ENCODE peak calls at places on chromosomes 12 and 14, in seven cellular contexts. V is activated naive CD4-positive, alpha-beta T cell; G is NCI-H146; O is stimulated activated CD8-positive, alpha-beta memory T cell treated with anti-CD3 and anti-CD28 coated beads, Interleukin-7, amount 100 ng/mL, for 1 hour; E is stimulated activated naive B cell treated with anti-CD40 and anti-IgM and Interleukin-4, amounts not matched to agents 10 μg/mL and 1 μg/mL and 100 μg/mL, for 72 hours; U is NCI-H1417; L is lower leg skin. J is an unnamed sample.

GRCh38 chr12:111270773-111271172 is 98.1 kb downstream of the PHETA1 start:
- DNase-seq in V (no peak), G (no peak), O (no peak), E (no peak), U (no peak), L (no peak), J (no peak)

GRCh38 chr12:51351913-51352532 is 5.5 kb upstream of the CELA1 start:
- DNase-seq in V (no peak), G (peak), O (no peak), E (no peak), U (peak), L (no peak), J (peak)

GRCh38 chr14:86912689-86913088 is 1080.3 kb downstream of the GALC start:
- DNase-seq in V (no peak), G (no peak), O (no peak), E (no peak), U (no peak), L (no peak), J (no peak)

GRCh38 chr12:148676-149416 is 65.1 kb downstream of the SLC6A12 start:
- DNase-seq in V (no peak), G (no peak), O (no peak), E (no peak), U (no peak), L (no peak), J (no peak)

GRCh38 chr12:96238336-96239031 is 44.3 kb downstream of the ELK3 start:
- DNase-seq in V (no peak), G (no peak), O (no peak), E (no peak), U (no peak), L (peak), J (no peak)

GRCh38 chr12:107109726-107110518 is 16.6 kb upstream of the CRY1 start:
- DNase-seq in V (no peak), G (no peak), O (no peak), E (no peak), U (no peak), L (no peak), J (no peak)

GRCh38 chr12:57171668-57172067 is 24.2 kb upstream of the LRP1-AS start:
- DNase-seq in V (no peak), G (no peak), O (no peak), E (no peak), U (no peak), L (no peak), J (no peak)

GRCh38 chr12:119681953-119682352 is 14.0 kb downstream of the PRKAB1 start:
- DNase-seq in V (no peak), G (no peak), O (no peak), E (peak), U (no peak), L (no peak), J (no peak)

GRCh38 chr12:76223869-76224268 is 124.3 kb downstream of the BBS10 start:
- DNase-seq in V (no peak), G (no peak), O (no peak), E (no peak), U (no peak), L (no peak), J (no peak)

GRCh38 chr14:100124551-100125088 is 34.8 kb downstream of the DEGS2 start:
- DNase-seq in V (no peak), G (peak), O (no peak), E (no peak), U (peak), L (no peak), J (no peak)

GRCh38 chr12:56261503-56262230 is 3.5 kb upstream of the ANKRD52 start:
- DNase-seq in V (no peak), G (no peak), O (no peak), E (no peak), U (no peak), L (no peak), J (peak)

GRCh38 chr14:36604757-36605505 is 22.5 kb upstream of the NKX2-8 start:
- DNase-seq in V (no peak), G (peak), O (no peak), E (no peak), U (peak), L (no peak), J (peak)

GRCh38 chr12:101777476-101777875 is 38.2 kb upstream of the SYCP3 start:
- DNase-seq in V (no peak), G (no peak), O (no peak), E (no peak), U (no peak), L (no peak), J (no peak)

GRCh38 chr12:123106640-123107359 is 44.1 kb downstream of the PITPNM2 start:
- DNase-seq in V (peak), G (peak), O (peak), E (peak), U (no peak), L (no peak), J (no peak)

GRCh38 chr12:19085090-19085489 is 44.4 kb upstream of the PLEKHA5 start:
- DNase-seq in V (no peak), G (no peak), O (no peak), E (no peak), U (no peak), L (no peak), J (no peak)

GRCh38 chr12:18375131-18375530 is 113.8 kb downstream of the PIK3C2G start:
- DNase-seq in V (no peak), G (no peak), O (no peak), E (no peak), U (no peak), L (no peak), J (no peak)

GRCh38 chr14:96727490-96727889 is 69.7 kb upstream of the VRK1 start:
- DNase-seq in V (no peak), G (no peak), O (no peak), E (no peak), U (no peak), L (no peak), J (no peak)

GRCh38 chr14:96126339-96126770 is 78.3 kb upstream of the BDKRB2 start:
- DNase-seq in V (no peak), G (no peak), O (no peak), E (peak), U (no peak), L (no peak), J (no peak)

GRCh38 chr14:52789118-52789517 is 2.3 kb downstream of the GNPNAT1 start:
- DNase-seq in V (no peak), G (no peak), O (no peak), E (no peak), U (no peak), L (no peak), J (no peak)

GRCh38 chr14:105042813-105043212 is 21.9 kb upstream of the CDCA4 start:
- DNase-seq in V (no peak), G (peak), O (no peak), E (no peak), U (no peak), L (no peak), J (no peak)

GRCh38 chr14:95462491-95462890 is 54.0 kb downstream of the SYNE3 start:
- DNase-seq in V (no peak), G (no peak), O (no peak), E (no peak), U (no peak), L (no peak), J (no peak)

GRCh38 chr14:52060080-52060479 is 8.8 kb downstream of the NID2 start:
- DNase-seq in V (no peak), G (no peak), O (no peak), E (no peak), U (no peak), L (no peak), J (no peak)

GRCh38 chr12:8011331-8011730 is 21.2 kb upstream of the FOXJ2 start:
- DNase-seq in V (no peak), G (no peak), O (no peak), E (no peak), U (no peak), L (no peak), J (peak)

GRCh38 chr12:75908961-75909699 is 122.4 kb downstream of the PHLDA1 start:
- DNase-seq in V (no peak), G (peak), O (no peak), E (no peak), U (peak), L (peak), J (peak)

GRCh38 chr12:42716521-42716920 is 127.0 kb upstream of the PRICKLE1 start:
- DNase-seq in V (no peak), G (no peak), O (no peak), E (no peak), U (no peak), L (no peak), J (peak)

GRCh38 chr14:61479746-61480502 is 158.5 kb downstream of the PRKCH start:
- DNase-seq in V (no peak), G (peak), O (no peak), E (no peak), U (no peak), L (no peak), J (no peak)

GRCh38 chr12:111753144-111753881 is 13.4 kb upstream of the ALDH2 start:
- DNase-seq in V (no peak), G (peak), O (no peak), E (no peak), U (peak), L (peak), J (no peak)

GRCh38 chr14:105249175-105250007 is 1.1 kb downstream of the BTBD6 start:
- DNase-seq in V (no peak), G (peak), O (no peak), E (no peak), U (no peak), L (no peak), J (peak)

GRCh38 chr12:121610239-121611149 is 15.8 kb upstream of the ORAI1 start:
- DNase-seq in V (no peak), G (no peak), O (no peak), E (no peak), U (no peak), L (no peak), J (no peak)

GRCh38 chr14:94157195-94157594 is 16.9 kb upstream of the PPP4R4 start:
- DNase-seq in V (no peak), G (no peak), O (no peak), E (no peak), U (peak), L (no peak), J (no peak)

GRCh38 chr12:50039151-50039835 is 14.0 kb upstream of the RACGAP1 start:
- DNase-seq in V (peak), G (peak), O (peak), E (peak), U (peak), L (peak), J (peak)

GRCh38 chr12:60070541-60070940 is 474.7 kb downstream of the SLC16A7 start:
- DNase-seq in V (no peak), G (no peak), O (no peak), E (no peak), U (no peak), L (no peak), J (no peak)